ENCODE peak calls at places on chromosomes 1 and 21, in four cellular contexts. S, A, F and E are unnamed samples.

GRCh38 chr21:31557956-31558838 is 101.3 kb upstream of the SOD1 start:
- DNase-seq in A (peak; percentile 78), F (no peak), S (no peak), E (peak; percentile 68)

GRCh38 chr1:67788251-67788796 is 44.9 kb downstream of the GNG12 start:
- DNase-seq in S (no peak), F (no peak), A (no peak), E (no peak)

GRCh38 chr1:226821719-226822085 is 48.7 kb upstream of the PSEN2 start:
- DNase-seq in S (no peak), A (no peak), F (peak; percentile 38), E (no peak)

GRCh38 chr1:158818991-158819405 is 12.2 kb upstream of the MNDA start:
- DNase-seq in F (no peak), S (no peak), A (no peak), E (no peak)

GRCh38 chr1:185284533-185285244 is 32.4 kb downstream of the IVNS1ABP start:
- DNase-seq in S (no peak), A (no peak), F (peak; percentile 5), E (no peak)

GRCh38 chr1:2929335-2929734 is 91.9 kb upstream of the ACTRT2 start:
- DNase-seq in S (no peak), F (no peak), A (no peak), E (no peak)

GRCh38 chr1:75539230-75540116 is 71.4 kb downstream of the SLC44A5 start:
- DNase-seq in A (no peak), F (no peak), S (no peak), E (no peak)

GRCh38 chr1:160862151-160863061 is at the start of gene CD244:
- DNase-seq in S (peak; percentile 39), F (no peak), A (no peak), E (peak; percentile 79)